ENCODE peak calls at places on chromosomes 4 and X, in eight cellular contexts. J, Q, N, K, I, V, R and F are unnamed samples.

GRCh38 chrX:28205905-28206304 is 224.7 kb upstream of the DCAF8L1 start:
- DNase-seq in J (peak; percentile 14), Q (no peak), N (no peak), K (no peak), I (no peak), V (no peak), R (no peak), F (no peak)

GRCh38 chrX:98448524-98448923 is 1564.8 kb downstream of the RPA4 start:
- DNase-seq in J (no peak), Q (no peak), N (no peak), K (no peak), I (no peak), V (no peak), R (no peak), F (no peak)

GRCh38 chr4:145044341-145044740 is 53.7 kb downstream of the ANAPC10 start:
- DNase-seq in J (no peak), Q (no peak), N (peak; percentile 57), K (no peak), I (no peak), V (peak; percentile 21), R (no peak), F (no peak)

GRCh38 chr4:29319663-29320340 is 1400.4 kb upstream of the PCDH7 start:
- DNase-seq in J (no peak), Q (no peak), N (no peak), K (no peak), I (no peak), V (no peak), R (no peak), F (no peak)

GRCh38 chr4:42895452-42895851 is 2.9 kb downstream of the GRXCR1 start:
- DNase-seq in J (no peak), Q (no peak), N (no peak), K (no peak), I (no peak), V (no peak), R (no peak), F (no peak)

GRCh38 chr4:94304365-94304971 is 38.2 kb downstream of the HPGDS start:
- DNase-seq in J (peak; percentile 15), Q (no peak), N (peak; percentile 50), K (no peak), I (peak; percentile 10), V (peak; percentile 63), R (no peak), F (no peak)

GRCh38 chr4:4377683-4378082 is 9.2 kb upstream of the NSG1 start:
- DNase-seq in J (no peak), Q (no peak), N (no peak), K (no peak), I (no peak), V (no peak), R (no peak), F (no peak)

GRCh38 chr4:181475781-181476180 is 767.4 kb upstream of the TENM3 start:
- DNase-seq in J (no peak), Q (no peak), N (no peak), K (no peak), I (no peak), V (no peak), R (no peak), F (no peak)

GRCh38 chr4:134885436-134885835 is 683.8 kb upstream of the PABPC4L start:
- DNase-seq in J (no peak), Q (no peak), N (no peak), K (no peak), I (no peak), V (peak; percentile 42), R (no peak), F (no peak)

GRCh38 chr4:121277194-121278105 is 103.4 kb downstream of the QRFPR start:
- DNase-seq in J (peak; percentile 11), Q (no peak), N (peak; percentile 16), K (no peak), I (peak; percentile 17), V (no peak), R (no peak), F (no peak)

GRCh38 chrX:74925210-74926088 is at the start of gene NEXMIF:
- DNase-seq in J (no peak), Q (no peak), N (peak; percentile 20), K (peak; percentile 48), I (no peak), V (no peak), R (peak; percentile 33), F (peak; percentile 9)

GRCh38 chrX:128897611-128898010 is 625.7 kb downstream of the SMARCA1 start:
- DNase-seq in J (no peak), Q (no peak), N (peak; percentile 10), K (no peak), I (no peak), V (no peak), R (no peak), F (no peak)